ENCODE peak calls at places on chromosomes 2 and 18, in six cellular contexts. S, U, V, W, F and C are unnamed samples.

GRCh38 chr18:3088444-3088843 is 75.5 kb upstream of the LPIN2 start:
- DNase-seq in S (no peak), U (no peak), V (no peak), W (no peak), F (no peak), C (no peak)

GRCh38 chr2:237557633-237558015 is 8.8 kb upstream of the PRLH start:
- DNase-seq in S (no peak), U (no peak), V (no peak), W (no peak), F (no peak), C (no peak)

GRCh38 chr2:37181726-37182684 is 6.5 kb downstream of the SULT6B1 start:
- DNase-seq in S (no peak), U (no peak), V (no peak), W (no peak), F (peak; percentile 65), C (peak; percentile 85)

GRCh38 chr2:120847700-120848321 is 112.1 kb downstream of the GLI2 start:
- DNase-seq in S (no peak), U (peak; percentile 34), V (no peak), W (no peak), F (no peak), C (no peak)

GRCh38 chr2:109348645-109349554 is 219.9 kb downstream of the SH3RF3 start:
- DNase-seq in S (peak; percentile 60), U (no peak), V (no peak), W (no peak), F (no peak), C (no peak)

GRCh38 chr18:9861933-9862332 is 23.8 kb upstream of the TXNDC2 start:
- DNase-seq in S (no peak), U (no peak), V (no peak), W (no peak), F (no peak), C (no peak)

GRCh38 chr2:174076040-174076439 is 110.9 kb upstream of the SP3 start:
- DNase-seq in S (no peak), U (peak; percentile 5), V (no peak), W (no peak), F (no peak), C (no peak)

GRCh38 chr2:187117483-187117882 is 268.5 kb upstream of the ZSWIM2 start:
- DNase-seq in S (no peak), U (peak; percentile 9), V (no peak), W (no peak), F (no peak), C (peak; percentile 12)

GRCh38 chr2:196468394-196468793 is 171.1 kb upstream of the CCDC150 start:
- DNase-seq in S (no peak), U (no peak), V (no peak), W (no peak), F (no peak), C (no peak)

GRCh38 chr2:96470636-96471035 is 34.5 kb downstream of the NEURL3 start:
- DNase-seq in S (peak; percentile 87), U (peak; percentile 17), V (peak; percentile 71), W (peak; percentile 67), F (no peak), C (peak; percentile 7)

GRCh38 chr2:43758738-43759137 is 15.1 kb upstream of the DYNC2LI1 start:
- DNase-seq in S (no peak), U (peak; percentile 6), V (no peak), W (no peak), F (no peak), C (peak; percentile 64)

GRCh38 chr2:43484323-43484930 is 111.4 kb downstream of the THADA start:
- DNase-seq in S (no peak), U (peak; percentile 92), V (no peak), W (no peak), F (no peak), C (peak; percentile 83)

GRCh38 chr2:241569831-241570281 is 11.3 kb downstream of the BOK start:
- DNase-seq in S (no peak), U (no peak), V (no peak), W (no peak), F (no peak), C (no peak)

GRCh38 chr2:237904806-237905599 is 45.6 kb downstream of the RAMP1 start:
- DNase-seq in S (peak; percentile 64), U (peak; percentile 27), V (no peak), W (no peak), F (no peak), C (peak; percentile 74)

GRCh38 chr2:239213420-239214101 is 187.3 kb downstream of the HDAC4 start:
- DNase-seq in S (no peak), U (no peak), V (no peak), W (no peak), F (no peak), C (no peak)

GRCh38 chr2:74741076-74741460 is 87.0 kb downstream of the SEMA4F start:
- DNase-seq in S (no peak), U (no peak), V (no peak), W (no peak), F (no peak), C (no peak)

GRCh38 chr2:218990052-218990451 is 3.2 kb downstream of the CRYBA2 start:
- DNase-seq in S (no peak), U (no peak), V (peak; percentile 23), W (no peak), F (no peak), C (no peak)

GRCh38 chr2:191051825-191052778 is 38.1 kb upstream of the STAT1 start:
- DNase-seq in S (peak; percentile 67), U (peak; percentile 80), V (no peak), W (no peak), F (no peak), C (peak; percentile 76)

GRCh38 chr2:182618672-182619079 is 97.4 kb upstream of the DNAJC10 start:
- DNase-seq in S (no peak), U (peak; percentile 43), V (no peak), W (no peak), F (no peak), C (peak; percentile 81)

GRCh38 chr2:58866040-58866439 is 624.9 kb upstream of the FANCL start:
- DNase-seq in S (no peak), U (peak; percentile 5), V (no peak), W (no peak), F (no peak), C (no peak)

GRCh38 chr2:55922488-55922887 is 1.1 kb downstream of the EFEMP1 start:
- DNase-seq in S (no peak), U (peak; percentile 80), V (no peak), W (no peak), F (no peak), C (peak; percentile 69)

GRCh38 chr2:21821697-21822227 is 698.0 kb downstream of the TDRD15 start:
- DNase-seq in S (no peak), U (peak; percentile 41), V (no peak), W (no peak), F (no peak), C (no peak)

GRCh38 chr2:36695746-36696415 is 626 bp upstream of the VIT start:
- DNase-seq in S (no peak), U (peak; percentile 74), V (no peak), W (no peak), F (no peak), C (no peak)

GRCh38 chr2:22812065-22812680 is 572.8 kb upstream of the KLHL29 start:
- DNase-seq in S (no peak), U (no peak), V (no peak), W (no peak), F (no peak), C (no peak)

GRCh38 chr18:72460210-72460680 is 83.9 kb downstream of the CBLN2 start:
- DNase-seq in S (no peak), U (peak; percentile 79), V (no peak), W (no peak), F (peak; percentile 67), C (no peak)

GRCh38 chr2:232876071-232876977 is 6.3 kb downstream of the SNORC start:
- DNase-seq in S (no peak), U (no peak), V (peak; percentile 71), W (no peak), F (no peak), C (no peak)

GRCh38 chr2:136448986-136449780 is 316.2 kb upstream of the THSD7B start:
- DNase-seq in S (no peak), U (no peak), V (no peak), W (no peak), F (no peak), C (no peak)

GRCh38 chr2:239660390-239661228 is 259.8 kb upstream of the HDAC4 start:
- DNase-seq in S (peak; percentile 28), U (no peak), V (no peak), W (no peak), F (no peak), C (no peak)

GRCh38 chr2:98027535-98027934 is 31.8 kb upstream of the TMEM131 start:
- DNase-seq in S (no peak), U (no peak), V (no peak), W (no peak), F (no peak), C (no peak)

GRCh38 chr2:2840101-2840531 is 509.0 kb upstream of the MYT1L start:
- DNase-seq in S (peak; percentile 33), U (no peak), V (no peak), W (no peak), F (no peak), C (no peak)

GRCh38 chr18:11518788-11519685 is 90.4 kb upstream of the SLC35G4 start:
- DNase-seq in S (peak; percentile 63), U (peak; percentile 81), V (peak; percentile 50), W (peak; percentile 36), F (no peak), C (peak; percentile 58)

GRCh38 chr2:109382946-109383345 is 230.8 kb downstream of the SEPTIN10 start:
- DNase-seq in S (no peak), U (peak; percentile 69), V (peak; percentile 11), W (no peak), F (peak; percentile 37), C (peak; percentile 78)

GRCh38 chr2:231222318-231223000 is 24.0 kb downstream of the ARMC9 start:
- DNase-seq in S (no peak), U (peak; percentile 71), V (no peak), W (no peak), F (no peak), C (peak; percentile 99)

GRCh38 chr2:86027196-86027912 is 78.3 kb downstream of the POLR1A start:
- DNase-seq in S (no peak), U (no peak), V (no peak), W (no peak), F (no peak), C (no peak)

GRCh38 chr2:240433973-240434727 is 1.3 kb upstream of the GPC1 start:
- DNase-seq in S (no peak), U (peak; percentile 87), V (peak; percentile 38), W (peak; percentile 26), F (peak; percentile 89), C (peak; percentile 91)

GRCh38 chr2:15560404-15560987 is 638 bp downstream of the NBAS start:
- DNase-seq in S (peak; percentile 57), U (peak; percentile 48), V (peak; percentile 46), W (no peak), F (no peak), C (peak; percentile 70)

GRCh38 chr2:149104221-149104620 is 65.7 kb downstream of the LYPD6B start:
- DNase-seq in S (no peak), U (no peak), V (no peak), W (no peak), F (no peak), C (no peak)

GRCh38 chr2:183025993-183026392 is 12.3 kb downstream of the NCKAP1 start:
- DNase-seq in S (no peak), U (no peak), V (no peak), W (no peak), F (no peak), C (peak; percentile 25)

GRCh38 chr2:69784228-69784627 is 42.3 kb downstream of the ANXA4 start:
- DNase-seq in S (no peak), U (no peak), V (no peak), W (no peak), F (no peak), C (no peak)